ENCODE peak calls at places on chromosomes 5 and 9, in eight cellular contexts. One of them, this sample, is unnamed.

GRCh38 chr9:128383007-128383753 is 12.0 kb downstream of the URM1 start:
- DNase-seq in fibroblast of pulmonary artery: no peak
- DNase-seq in cardiac muscle cell: no peak
- DNase-seq in bronchial epithelial cell: no peak
- DNase-seq in ovary: no peak
- DNase-seq in IMR-90: no peak
- DNase-seq in Panc1: no peak
- DNase-seq in RWPE1: no peak
- DNase-seq in this sample: no peak

GRCh38 chr9:78121488-78121887 is 89.9 kb upstream of the GNAQ start:
- DNase-seq in fibroblast of pulmonary artery: peak
- DNase-seq in cardiac muscle cell: peak
- DNase-seq in bronchial epithelial cell: peak
- DNase-seq in ovary: peak
- DNase-seq in IMR-90: peak
- DNase-seq in Panc1: no peak
- DNase-seq in RWPE1: peak
- DNase-seq in this sample: no peak

GRCh38 chr5:73454379-73455036 is 5.9 kb upstream of the FOXD1 start:
- DNase-seq in fibroblast of pulmonary artery: peak
- DNase-seq in cardiac muscle cell: peak
- DNase-seq in bronchial epithelial cell: peak
- DNase-seq in ovary: no peak
- DNase-seq in IMR-90: peak
- DNase-seq in Panc1: peak
- DNase-seq in RWPE1: peak
- DNase-seq in this sample: no peak

GRCh38 chr5:81393783-81394718 is at the start of gene ACOT12:
- DNase-seq in fibroblast of pulmonary artery: peak
- DNase-seq in cardiac muscle cell: peak
- DNase-seq in bronchial epithelial cell: no peak
- DNase-seq in ovary: no peak
- DNase-seq in IMR-90: peak
- DNase-seq in Panc1: no peak
- DNase-seq in RWPE1: no peak
- DNase-seq in this sample: no peak

GRCh38 chr9:110502842-110503241 is 76.7 kb downstream of the SVEP1 start:
- DNase-seq in fibroblast of pulmonary artery: peak
- DNase-seq in cardiac muscle cell: no peak
- DNase-seq in bronchial epithelial cell: peak
- DNase-seq in ovary: no peak
- DNase-seq in IMR-90: peak
- DNase-seq in Panc1: no peak
- DNase-seq in RWPE1: peak
- DNase-seq in this sample: no peak

GRCh38 chr5:164784230-164784629 is 1278.8 kb downstream of the MAT2B start:
- DNase-seq in fibroblast of pulmonary artery: no peak
- DNase-seq in cardiac muscle cell: no peak
- DNase-seq in bronchial epithelial cell: no peak
- DNase-seq in ovary: no peak
- DNase-seq in IMR-90: no peak
- DNase-seq in Panc1: no peak
- DNase-seq in RWPE1: no peak
- DNase-seq in this sample: no peak

GRCh38 chr5:104702212-104702611 is 1139.6 kb upstream of the NUDT12 start:
- DNase-seq in fibroblast of pulmonary artery: no peak
- DNase-seq in cardiac muscle cell: no peak
- DNase-seq in bronchial epithelial cell: peak
- DNase-seq in ovary: no peak
- DNase-seq in IMR-90: no peak
- DNase-seq in Panc1: no peak
- DNase-seq in RWPE1: no peak
- DNase-seq in this sample: no peak

GRCh38 chr5:14316471-14316870 is 173.3 kb downstream of the TRIO start:
- DNase-seq in fibroblast of pulmonary artery: peak
- DNase-seq in cardiac muscle cell: peak
- DNase-seq in bronchial epithelial cell: no peak
- DNase-seq in ovary: peak
- DNase-seq in IMR-90: peak
- DNase-seq in Panc1: no peak
- DNase-seq in RWPE1: no peak
- DNase-seq in this sample: no peak

GRCh38 chr9:82645591-82645990 is 417.4 kb downstream of the RASEF start:
- DNase-seq in fibroblast of pulmonary artery: no peak
- DNase-seq in cardiac muscle cell: no peak
- DNase-seq in bronchial epithelial cell: peak
- DNase-seq in ovary: no peak
- DNase-seq in IMR-90: no peak
- DNase-seq in Panc1: no peak
- DNase-seq in RWPE1: peak
- DNase-seq in this sample: no peak

GRCh38 chr9:72305102-72305546 is 59.9 kb downstream of the ZFAND5 start:
- DNase-seq in fibroblast of pulmonary artery: peak
- DNase-seq in cardiac muscle cell: peak
- DNase-seq in bronchial epithelial cell: peak
- DNase-seq in ovary: peak
- DNase-seq in IMR-90: peak
- DNase-seq in Panc1: no peak
- DNase-seq in RWPE1: no peak
- DNase-seq in this sample: peak

GRCh38 chr5:174491265-174491664 is 233.1 kb upstream of the MSX2 start:
- DNase-seq in fibroblast of pulmonary artery: no peak
- DNase-seq in cardiac muscle cell: no peak
- DNase-seq in bronchial epithelial cell: no peak
- DNase-seq in ovary: no peak
- DNase-seq in IMR-90: no peak
- DNase-seq in Panc1: no peak
- DNase-seq in RWPE1: no peak
- DNase-seq in this sample: no peak

GRCh38 chr5:95284512-95285405 is at the start of gene MCTP1:
- DNase-seq in fibroblast of pulmonary artery: no peak
- DNase-seq in cardiac muscle cell: peak
- DNase-seq in bronchial epithelial cell: no peak
- DNase-seq in ovary: no peak
- DNase-seq in IMR-90: no peak
- DNase-seq in Panc1: no peak
- DNase-seq in RWPE1: peak
- DNase-seq in this sample: peak

GRCh38 chr9:135038826-135039225 is 48.6 kb upstream of the OLFM1 start:
- DNase-seq in fibroblast of pulmonary artery: no peak
- DNase-seq in cardiac muscle cell: no peak
- DNase-seq in bronchial epithelial cell: no peak
- DNase-seq in ovary: no peak
- DNase-seq in IMR-90: no peak
- DNase-seq in Panc1: no peak
- DNase-seq in RWPE1: no peak
- DNase-seq in this sample: no peak

GRCh38 chr9:114677418-114677817 is 4.6 kb downstream of the TEX48 start:
- DNase-seq in fibroblast of pulmonary artery: peak
- DNase-seq in cardiac muscle cell: peak
- DNase-seq in bronchial epithelial cell: peak
- DNase-seq in ovary: no peak
- DNase-seq in IMR-90: peak
- DNase-seq in Panc1: no peak
- DNase-seq in RWPE1: peak
- DNase-seq in this sample: no peak

GRCh38 chr9:135070198-135070951 is 17.1 kb upstream of the OLFM1 start:
- DNase-seq in fibroblast of pulmonary artery: no peak
- DNase-seq in cardiac muscle cell: no peak
- DNase-seq in bronchial epithelial cell: no peak
- DNase-seq in ovary: no peak
- DNase-seq in IMR-90: no peak
- DNase-seq in Panc1: no peak
- DNase-seq in RWPE1: no peak
- DNase-seq in this sample: no peak

GRCh38 chr5:171432076-171432475 is 12.6 kb downstream of the FGF18 start:
- DNase-seq in fibroblast of pulmonary artery: no peak
- DNase-seq in cardiac muscle cell: no peak
- DNase-seq in bronchial epithelial cell: no peak
- DNase-seq in ovary: no peak
- DNase-seq in IMR-90: no peak
- DNase-seq in Panc1: no peak
- DNase-seq in RWPE1: no peak
- DNase-seq in this sample: no peak

GRCh38 chr5:96033116-96033515 is 71.5 kb upstream of the ELL2 start:
- DNase-seq in fibroblast of pulmonary artery: no peak
- DNase-seq in cardiac muscle cell: no peak
- DNase-seq in bronchial epithelial cell: no peak
- DNase-seq in ovary: no peak
- DNase-seq in IMR-90: no peak
- DNase-seq in Panc1: no peak
- DNase-seq in RWPE1: no peak
- DNase-seq in this sample: no peak

GRCh38 chr5:170161069-170161468 is 55.4 kb downstream of the FOXI1 start:
- DNase-seq in fibroblast of pulmonary artery: no peak
- DNase-seq in cardiac muscle cell: no peak
- DNase-seq in bronchial epithelial cell: no peak
- DNase-seq in ovary: no peak
- DNase-seq in IMR-90: no peak
- DNase-seq in Panc1: no peak
- DNase-seq in RWPE1: no peak
- DNase-seq in this sample: no peak

GRCh38 chr5:114360816-114361723 is 800 bp upstream of the KCNN2 start:
- DNase-seq in fibroblast of pulmonary artery: no peak
- DNase-seq in cardiac muscle cell: peak
- DNase-seq in bronchial epithelial cell: no peak
- DNase-seq in ovary: no peak
- DNase-seq in IMR-90: peak
- DNase-seq in Panc1: no peak
- DNase-seq in RWPE1: peak
- DNase-seq in this sample: peak

GRCh38 chr5:67160985-67161384 is 35.6 kb downstream of the CD180 start:
- DNase-seq in fibroblast of pulmonary artery: peak
- DNase-seq in cardiac muscle cell: no peak
- DNase-seq in bronchial epithelial cell: peak
- DNase-seq in ovary: no peak
- DNase-seq in IMR-90: peak
- DNase-seq in Panc1: peak
- DNase-seq in RWPE1: peak
- DNase-seq in this sample: no peak

GRCh38 chr9:136326061-136326776 is 1.1 kb upstream of the GPSM1 start:
- DNase-seq in fibroblast of pulmonary artery: peak
- DNase-seq in cardiac muscle cell: peak
- DNase-seq in bronchial epithelial cell: no peak
- DNase-seq in ovary: peak
- DNase-seq in IMR-90: peak
- DNase-seq in Panc1: no peak
- DNase-seq in RWPE1: no peak
- DNase-seq in this sample: no peak

GRCh38 chr5:138491669-138492551 is 26.6 kb downstream of the EGR1 start:
- DNase-seq in fibroblast of pulmonary artery: peak
- DNase-seq in cardiac muscle cell: peak
- DNase-seq in bronchial epithelial cell: peak
- DNase-seq in ovary: peak
- DNase-seq in IMR-90: peak
- DNase-seq in Panc1: peak
- DNase-seq in RWPE1: peak
- DNase-seq in this sample: peak

GRCh38 chr5:180090098-180090768 is 18.7 kb upstream of the RNF130 start:
- DNase-seq in fibroblast of pulmonary artery: peak
- DNase-seq in cardiac muscle cell: peak
- DNase-seq in bronchial epithelial cell: peak
- DNase-seq in ovary: peak
- DNase-seq in IMR-90: peak
- DNase-seq in Panc1: no peak
- DNase-seq in RWPE1: peak
- DNase-seq in this sample: peak
- TF ChIP-seq CTCF in fibroblast of pulmonary artery: peak
- TF ChIP-seq CTCF in cardiac muscle cell: peak
- TF ChIP-seq CTCF in bronchial epithelial cell: peak
- TF ChIP-seq CTCF in ovary: peak
- TF ChIP-seq CTCF in IMR-90: peak
- TF ChIP-seq CTCF in Panc1: peak
- TF ChIP-seq CTCF in RWPE1: peak
- TF ChIP-seq CTCF in this sample: peak

DNA sequence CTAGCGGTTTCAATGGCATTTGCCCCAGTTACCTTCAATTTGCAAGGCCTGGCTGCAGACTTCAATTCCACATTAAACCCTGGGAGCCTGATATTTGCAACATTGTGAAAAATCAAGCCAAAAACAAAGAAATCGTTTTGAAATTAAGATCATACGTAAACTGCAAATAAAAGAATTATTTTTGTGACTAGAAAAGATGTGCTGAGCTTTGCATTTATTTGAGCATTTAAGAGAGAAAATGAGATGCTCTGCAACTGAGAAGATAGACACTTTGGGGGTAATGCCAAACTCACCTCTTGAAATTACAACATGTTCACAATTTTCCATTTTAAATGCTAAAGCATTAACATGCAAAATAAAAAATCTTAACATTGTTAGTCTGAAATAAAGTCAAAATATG is 46.6 kb downstream of the CSNK1A1 start:
- DNase-seq in fibroblast of pulmonary artery: no peak
- DNase-seq in cardiac muscle cell: no peak
- DNase-seq in bronchial epithelial cell: no peak
- DNase-seq in ovary: no peak
- DNase-seq in IMR-90: no peak
- DNase-seq in Panc1: no peak
- DNase-seq in RWPE1: no peak
- DNase-seq in this sample: no peak
- TF ChIP-seq CTCF in fibroblast of pulmonary artery: no peak
- TF ChIP-seq CTCF in cardiac muscle cell: no peak
- TF ChIP-seq CTCF in bronchial epithelial cell: no peak
- TF ChIP-seq CTCF in ovary: no peak
- TF ChIP-seq CTCF in IMR-90: no peak
- TF ChIP-seq CTCF in Panc1: no peak
- TF ChIP-seq CTCF in RWPE1: no peak
- TF ChIP-seq CTCF in this sample: no peak

GRCh38 chr9:2872307-2872940 is 28.5 kb upstream of the PUM3 start:
- DNase-seq in fibroblast of pulmonary artery: peak
- DNase-seq in cardiac muscle cell: peak
- DNase-seq in bronchial epithelial cell: peak
- DNase-seq in ovary: no peak
- DNase-seq in IMR-90: peak
- DNase-seq in Panc1: no peak
- DNase-seq in RWPE1: no peak
- DNase-seq in this sample: no peak
- TF ChIP-seq CTCF in fibroblast of pulmonary artery: peak
- TF ChIP-seq CTCF in cardiac muscle cell: peak
- TF ChIP-seq CTCF in bronchial epithelial cell: peak
- TF ChIP-seq CTCF in ovary: no peak
- TF ChIP-seq CTCF in IMR-90: peak
- TF ChIP-seq CTCF in Panc1: peak
- TF ChIP-seq CTCF in RWPE1: no peak
- TF ChIP-seq CTCF in this sample: peak

DNA sequence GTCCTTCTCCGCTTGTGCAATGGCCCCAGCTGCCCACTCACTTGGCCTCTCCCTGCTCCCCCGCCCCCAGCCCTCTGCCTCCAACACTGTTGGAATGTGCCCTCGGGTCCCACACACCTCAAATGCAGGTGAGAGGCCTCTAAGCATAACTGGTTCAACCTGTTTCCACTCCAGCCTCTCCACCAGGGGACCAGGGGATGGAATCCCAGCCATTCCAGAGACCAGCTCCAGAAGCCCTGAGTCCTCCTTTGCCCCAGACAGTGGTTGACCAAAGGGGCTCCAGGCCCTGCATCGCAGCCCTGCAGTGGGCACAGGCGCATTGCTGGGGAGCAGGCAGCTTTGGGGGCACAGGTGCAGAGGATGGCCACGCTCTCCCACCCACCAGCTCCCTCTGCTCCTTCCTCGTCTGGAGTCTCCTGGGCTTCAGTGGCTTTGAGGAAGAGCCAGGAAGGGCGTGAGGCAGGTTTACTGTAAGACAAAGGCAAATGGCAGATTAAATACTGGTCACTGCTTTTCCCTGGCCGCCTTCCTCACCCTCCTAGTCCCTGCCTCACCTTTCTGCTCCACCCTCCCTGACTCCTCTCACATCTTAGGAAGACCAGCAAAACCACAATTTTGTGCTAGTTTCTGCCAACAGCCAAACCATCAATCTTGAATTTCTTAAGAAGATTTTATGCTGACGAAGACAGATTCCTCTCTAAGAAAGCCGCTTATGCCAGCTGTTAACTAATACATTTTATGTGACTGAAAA is 29.1 kb upstream of the IRX2 start:
- DNase-seq in fibroblast of pulmonary artery: no peak
- DNase-seq in cardiac muscle cell: no peak
- DNase-seq in bronchial epithelial cell: peak
- DNase-seq in ovary: no peak
- DNase-seq in IMR-90: no peak
- DNase-seq in Panc1: no peak
- DNase-seq in RWPE1: peak
- DNase-seq in this sample: no peak
- TF ChIP-seq CTCF in fibroblast of pulmonary artery: no peak
- TF ChIP-seq CTCF in cardiac muscle cell: no peak
- TF ChIP-seq CTCF in bronchial epithelial cell: peak
- TF ChIP-seq CTCF in ovary: no peak
- TF ChIP-seq CTCF in IMR-90: no peak
- TF ChIP-seq CTCF in Panc1: no peak
- TF ChIP-seq CTCF in RWPE1: no peak
- TF ChIP-seq CTCF in this sample: no peak

This sample was measured in GM10248.